ENCODE peak calls at places on chromosome 6, in nine cellular contexts. N, O, M, C, G, L, Q, R and Z are unnamed samples.

GRCh38 chr6:912871-913663 is 220.1 kb upstream of the EXOC2 start:
- DNase-seq in M (peak), O (peak), N (peak), R (peak), L (no peak), G (no peak), C (peak), Q (peak), Z (no peak)

GRCh38 chr6:68634503-68635411 is at the start of gene ADGRB3:
- DNase-seq in O (peak), Q (peak), N (peak), M (peak), C (peak), R (peak), G (peak), L (peak), Z (peak)

GRCh38 chr6:50257322-50257721 is 207.6 kb upstream of the DEFB112 start:
- DNase-seq in C (no peak), L (no peak), G (no peak), M (no peak), N (no peak), Q (no peak), O (no peak), R (no peak), Z (no peak)

GRCh38 chr6:168072730-168073129 is 6.3 kb downstream of the FRMD1 start:
- DNase-seq in M (no peak), L (no peak), C (no peak), Q (no peak), R (no peak), O (no peak), N (no peak), G (no peak), Z (no peak)

GRCh38 chr6:93779086-93779858 is 359.9 kb upstream of the EPHA7 start:
- DNase-seq in N (peak), Q (no peak), L (no peak), R (no peak), C (no peak), O (peak), M (no peak), G (no peak), Z (peak)

GRCh38 chr6:44730771-44731391 is 343.4 kb downstream of the CDC5L start:
- DNase-seq in N (peak), R (no peak), C (peak), M (peak), G (no peak), L (no peak), Q (no peak), O (peak), Z (no peak)

GRCh38 chr6:105184921-105185320 is 5.1 kb upstream of the POPDC3 start:
- DNase-seq in Q (no peak), M (no peak), G (no peak), O (no peak), R (no peak), N (no peak), C (peak), L (no peak), Z (no peak)

GRCh38 chr6:151690768-151691562 is 116.5 kb upstream of the ESR1 start:
- DNase-seq in N (no peak), L (no peak), O (no peak), C (peak), R (no peak), G (no peak), Q (peak), M (peak), Z (peak)